ENCODE peak calls at places on chromosomes 11 and 22, in nine cellular contexts. One of them, this sample, is unnamed.

GRCh38 chr11:110298298-110298765 is 1.9 kb upstream of the RDX start:
- DNase-seq in stimulated activated CD4-positive, alpha-beta T cell treated with anti-CD3 and anti-CD28 coated beads, Interleukin-2, amount 100 ng/mL, for 4 hours: no peak
- DNase-seq in H1: no peak
- DNase-seq in Right ventricle myocardium inferior: no peak
- DNase-seq in KBM-7: no peak
- DNase-seq in GM23248: no peak
- DNase-seq in activated gamma-delta T cell treated with anti-CD3 and anti-CD28 coated beads, Interleukin-2, amount 50 U/mL, for 16 hours: no peak
- DNase-seq in AG10803: no peak
- DNase-seq in DMS 273 treated with DMSO at 0.1 percent for 48 hours: no peak
- DNase-seq in this sample: no peak

GRCh38 chr22:45206233-45206632 is 34.5 kb downstream of the KIAA0930 start:
- DNase-seq in stimulated activated CD4-positive, alpha-beta T cell treated with anti-CD3 and anti-CD28 coated beads, Interleukin-2, amount 100 ng/mL, for 4 hours: no peak
- DNase-seq in H1: no peak
- DNase-seq in Right ventricle myocardium inferior: no peak
- DNase-seq in KBM-7: no peak
- DNase-seq in GM23248: no peak
- DNase-seq in activated gamma-delta T cell treated with anti-CD3 and anti-CD28 coated beads, Interleukin-2, amount 50 U/mL, for 16 hours: no peak
- DNase-seq in AG10803: no peak
- DNase-seq in DMS 273 treated with DMSO at 0.1 percent for 48 hours: no peak
- DNase-seq in this sample: no peak

GRCh38 chr11:63862923-63863322 is 24.0 kb downstream of the MARK2 start:
- DNase-seq in stimulated activated CD4-positive, alpha-beta T cell treated with anti-CD3 and anti-CD28 coated beads, Interleukin-2, amount 100 ng/mL, for 4 hours: no peak
- DNase-seq in H1: no peak
- DNase-seq in Right ventricle myocardium inferior: no peak
- DNase-seq in KBM-7: peak; percentile 49
- DNase-seq in GM23248: no peak
- DNase-seq in activated gamma-delta T cell treated with anti-CD3 and anti-CD28 coated beads, Interleukin-2, amount 50 U/mL, for 16 hours: no peak
- DNase-seq in AG10803: no peak
- DNase-seq in DMS 273 treated with DMSO at 0.1 percent for 48 hours: no peak
- DNase-seq in this sample: peak; percentile 26

GRCh38 chr11:39724404-39724803 is 1735.0 kb downstream of the LRRC4C start:
- DNase-seq in stimulated activated CD4-positive, alpha-beta T cell treated with anti-CD3 and anti-CD28 coated beads, Interleukin-2, amount 100 ng/mL, for 4 hours: no peak
- DNase-seq in H1: no peak
- DNase-seq in Right ventricle myocardium inferior: no peak
- DNase-seq in KBM-7: no peak
- DNase-seq in GM23248: no peak
- DNase-seq in activated gamma-delta T cell treated with anti-CD3 and anti-CD28 coated beads, Interleukin-2, amount 50 U/mL, for 16 hours: no peak
- DNase-seq in AG10803: no peak
- DNase-seq in DMS 273 treated with DMSO at 0.1 percent for 48 hours: no peak
- DNase-seq in this sample: no peak

GRCh38 chr11:68439355-68440065 is 21.0 kb upstream of the PPP6R3 start:
- DNase-seq in stimulated activated CD4-positive, alpha-beta T cell treated with anti-CD3 and anti-CD28 coated beads, Interleukin-2, amount 100 ng/mL, for 4 hours: no peak
- DNase-seq in H1: no peak
- DNase-seq in Right ventricle myocardium inferior: no peak
- DNase-seq in KBM-7: no peak
- DNase-seq in GM23248: no peak
- DNase-seq in activated gamma-delta T cell treated with anti-CD3 and anti-CD28 coated beads, Interleukin-2, amount 50 U/mL, for 16 hours: no peak
- DNase-seq in AG10803: no peak
- DNase-seq in DMS 273 treated with DMSO at 0.1 percent for 48 hours: no peak
- DNase-seq in this sample: no peak

GRCh38 chr11:57560146-57560545 is 7.3 kb downstream of the UBE2L6 start:
- DNase-seq in stimulated activated CD4-positive, alpha-beta T cell treated with anti-CD3 and anti-CD28 coated beads, Interleukin-2, amount 100 ng/mL, for 4 hours: no peak
- DNase-seq in H1: no peak
- DNase-seq in Right ventricle myocardium inferior: no peak
- DNase-seq in KBM-7: no peak
- DNase-seq in GM23248: no peak
- DNase-seq in activated gamma-delta T cell treated with anti-CD3 and anti-CD28 coated beads, Interleukin-2, amount 50 U/mL, for 16 hours: no peak
- DNase-seq in AG10803: no peak
- DNase-seq in DMS 273 treated with DMSO at 0.1 percent for 48 hours: no peak
- DNase-seq in this sample: no peak

GRCh38 chr11:3796796-3797328 is 492 bp downstream of the NUP98 start:
- DNase-seq in stimulated activated CD4-positive, alpha-beta T cell treated with anti-CD3 and anti-CD28 coated beads, Interleukin-2, amount 100 ng/mL, for 4 hours: no peak
- DNase-seq in H1: no peak
- DNase-seq in Right ventricle myocardium inferior: peak; percentile 79
- DNase-seq in KBM-7: no peak
- DNase-seq in GM23248: peak; percentile 73
- DNase-seq in activated gamma-delta T cell treated with anti-CD3 and anti-CD28 coated beads, Interleukin-2, amount 50 U/mL, for 16 hours: no peak
- DNase-seq in AG10803: no peak
- DNase-seq in DMS 273 treated with DMSO at 0.1 percent for 48 hours: no peak
- DNase-seq in this sample: no peak

GRCh38 chr11:55726715-55727324 is 46.4 kb upstream of the OR5D13 start:
- DNase-seq in stimulated activated CD4-positive, alpha-beta T cell treated with anti-CD3 and anti-CD28 coated beads, Interleukin-2, amount 100 ng/mL, for 4 hours: no peak
- DNase-seq in H1: no peak
- DNase-seq in Right ventricle myocardium inferior: no peak
- DNase-seq in KBM-7: peak; percentile 49
- DNase-seq in GM23248: no peak
- DNase-seq in activated gamma-delta T cell treated with anti-CD3 and anti-CD28 coated beads, Interleukin-2, amount 50 U/mL, for 16 hours: no peak
- DNase-seq in AG10803: no peak
- DNase-seq in DMS 273 treated with DMSO at 0.1 percent for 48 hours: no peak
- DNase-seq in this sample: no peak

GRCh38 chr22:42473484-42474193 is 41.4 kb upstream of the NFAM1 start:
- DNase-seq in stimulated activated CD4-positive, alpha-beta T cell treated with anti-CD3 and anti-CD28 coated beads, Interleukin-2, amount 100 ng/mL, for 4 hours: peak; percentile 3
- DNase-seq in H1: no peak
- DNase-seq in Right ventricle myocardium inferior: no peak
- DNase-seq in KBM-7: peak; percentile 67
- DNase-seq in GM23248: peak; percentile 77
- DNase-seq in activated gamma-delta T cell treated with anti-CD3 and anti-CD28 coated beads, Interleukin-2, amount 50 U/mL, for 16 hours: no peak
- DNase-seq in AG10803: peak; percentile 68
- DNase-seq in DMS 273 treated with DMSO at 0.1 percent for 48 hours: peak; percentile 9
- DNase-seq in this sample: peak; percentile 56

GRCh38 chr11:116096596-116096995 is 592.4 kb upstream of the CADM1 start:
- DNase-seq in stimulated activated CD4-positive, alpha-beta T cell treated with anti-CD3 and anti-CD28 coated beads, Interleukin-2, amount 100 ng/mL, for 4 hours: no peak
- DNase-seq in H1: no peak
- DNase-seq in Right ventricle myocardium inferior: no peak
- DNase-seq in KBM-7: no peak
- DNase-seq in GM23248: no peak
- DNase-seq in activated gamma-delta T cell treated with anti-CD3 and anti-CD28 coated beads, Interleukin-2, amount 50 U/mL, for 16 hours: no peak
- DNase-seq in AG10803: no peak
- DNase-seq in DMS 273 treated with DMSO at 0.1 percent for 48 hours: no peak
- DNase-seq in this sample: no peak

GRCh38 chr22:44620129-44620840 is 81.7 kb upstream of the PRR5 start:
- DNase-seq in stimulated activated CD4-positive, alpha-beta T cell treated with anti-CD3 and anti-CD28 coated beads, Interleukin-2, amount 100 ng/mL, for 4 hours: peak; percentile 49
- DNase-seq in H1: peak; percentile 36
- DNase-seq in Right ventricle myocardium inferior: peak; percentile 83
- DNase-seq in KBM-7: peak; percentile 79
- DNase-seq in GM23248: peak; percentile 74
- DNase-seq in activated gamma-delta T cell treated with anti-CD3 and anti-CD28 coated beads, Interleukin-2, amount 50 U/mL, for 16 hours: peak; percentile 69
- DNase-seq in AG10803: peak; percentile 62
- DNase-seq in DMS 273 treated with DMSO at 0.1 percent for 48 hours: peak; percentile 30
- DNase-seq in this sample: peak; percentile 46

GRCh38 chr11:79312591-79313267 is 128.1 kb downstream of the TENM4 start:
- DNase-seq in stimulated activated CD4-positive, alpha-beta T cell treated with anti-CD3 and anti-CD28 coated beads, Interleukin-2, amount 100 ng/mL, for 4 hours: no peak
- DNase-seq in H1: no peak
- DNase-seq in Right ventricle myocardium inferior: no peak
- DNase-seq in KBM-7: no peak
- DNase-seq in GM23248: no peak
- DNase-seq in activated gamma-delta T cell treated with anti-CD3 and anti-CD28 coated beads, Interleukin-2, amount 50 U/mL, for 16 hours: no peak
- DNase-seq in AG10803: peak; percentile 11
- DNase-seq in DMS 273 treated with DMSO at 0.1 percent for 48 hours: no peak
- DNase-seq in this sample: no peak

GRCh38 chr11:1389932-1390587 is at the start of gene BRSK2:
- DNase-seq in stimulated activated CD4-positive, alpha-beta T cell treated with anti-CD3 and anti-CD28 coated beads, Interleukin-2, amount 100 ng/mL, for 4 hours: no peak
- DNase-seq in H1: no peak
- DNase-seq in Right ventricle myocardium inferior: peak; percentile 53
- DNase-seq in KBM-7: no peak
- DNase-seq in GM23248: peak; percentile 18
- DNase-seq in activated gamma-delta T cell treated with anti-CD3 and anti-CD28 coated beads, Interleukin-2, amount 50 U/mL, for 16 hours: no peak
- DNase-seq in AG10803: no peak
- DNase-seq in DMS 273 treated with DMSO at 0.1 percent for 48 hours: no peak
- DNase-seq in this sample: no peak

GRCh38 chr11:63535734-63536133 is 874 bp upstream of the PLAAT4 start:
- DNase-seq in stimulated activated CD4-positive, alpha-beta T cell treated with anti-CD3 and anti-CD28 coated beads, Interleukin-2, amount 100 ng/mL, for 4 hours: no peak
- DNase-seq in H1: no peak
- DNase-seq in Right ventricle myocardium inferior: no peak
- DNase-seq in KBM-7: no peak
- DNase-seq in GM23248: no peak
- DNase-seq in activated gamma-delta T cell treated with anti-CD3 and anti-CD28 coated beads, Interleukin-2, amount 50 U/mL, for 16 hours: peak; percentile 37
- DNase-seq in AG10803: no peak
- DNase-seq in DMS 273 treated with DMSO at 0.1 percent for 48 hours: no peak
- DNase-seq in this sample: no peak

GRCh38 chr11:5767056-5767455 is 13.0 kb downstream of the OR52N4 start:
- DNase-seq in stimulated activated CD4-positive, alpha-beta T cell treated with anti-CD3 and anti-CD28 coated beads, Interleukin-2, amount 100 ng/mL, for 4 hours: no peak
- DNase-seq in H1: no peak
- DNase-seq in Right ventricle myocardium inferior: no peak
- DNase-seq in KBM-7: no peak
- DNase-seq in GM23248: peak; percentile 3
- DNase-seq in activated gamma-delta T cell treated with anti-CD3 and anti-CD28 coated beads, Interleukin-2, amount 50 U/mL, for 16 hours: no peak
- DNase-seq in AG10803: no peak
- DNase-seq in DMS 273 treated with DMSO at 0.1 percent for 48 hours: no peak
- DNase-seq in this sample: no peak

GRCh38 chr22:36286096-36286957 is 33.4 kb downstream of the APOL1 start:
- DNase-seq in stimulated activated CD4-positive, alpha-beta T cell treated with anti-CD3 and anti-CD28 coated beads, Interleukin-2, amount 100 ng/mL, for 4 hours: peak; percentile 34
- DNase-seq in H1: peak; percentile 44
- DNase-seq in Right ventricle myocardium inferior: peak; percentile 86
- DNase-seq in KBM-7: peak; percentile 88
- DNase-seq in GM23248: peak; percentile 88
- DNase-seq in activated gamma-delta T cell treated with anti-CD3 and anti-CD28 coated beads, Interleukin-2, amount 50 U/mL, for 16 hours: peak; percentile 43
- DNase-seq in AG10803: peak; percentile 74
- DNase-seq in DMS 273 treated with DMSO at 0.1 percent for 48 hours: no peak
- DNase-seq in this sample: peak; percentile 68

GRCh38 chr22:45008853-45009751 is 703 bp downstream of the PHF21B start:
- DNase-seq in stimulated activated CD4-positive, alpha-beta T cell treated with anti-CD3 and anti-CD28 coated beads, Interleukin-2, amount 100 ng/mL, for 4 hours: no peak
- DNase-seq in H1: no peak
- DNase-seq in Right ventricle myocardium inferior: peak; percentile 42
- DNase-seq in KBM-7: no peak
- DNase-seq in GM23248: peak; percentile 32
- DNase-seq in activated gamma-delta T cell treated with anti-CD3 and anti-CD28 coated beads, Interleukin-2, amount 50 U/mL, for 16 hours: no peak
- DNase-seq in AG10803: no peak
- DNase-seq in DMS 273 treated with DMSO at 0.1 percent for 48 hours: no peak
- DNase-seq in this sample: no peak

GRCh38 chr11:6083129-6083528 is 24.4 kb upstream of the OR56B4 start:
- DNase-seq in stimulated activated CD4-positive, alpha-beta T cell treated with anti-CD3 and anti-CD28 coated beads, Interleukin-2, amount 100 ng/mL, for 4 hours: no peak
- DNase-seq in H1: no peak
- DNase-seq in Right ventricle myocardium inferior: no peak
- DNase-seq in KBM-7: no peak
- DNase-seq in GM23248: no peak
- DNase-seq in activated gamma-delta T cell treated with anti-CD3 and anti-CD28 coated beads, Interleukin-2, amount 50 U/mL, for 16 hours: no peak
- DNase-seq in AG10803: no peak
- DNase-seq in DMS 273 treated with DMSO at 0.1 percent for 48 hours: no peak
- DNase-seq in this sample: no peak

GRCh38 chr11:119975561-119976152 is 162.3 kb downstream of the TRIM29 start:
- DNase-seq in stimulated activated CD4-positive, alpha-beta T cell treated with anti-CD3 and anti-CD28 coated beads, Interleukin-2, amount 100 ng/mL, for 4 hours: no peak
- DNase-seq in H1: peak; percentile 39
- DNase-seq in Right ventricle myocardium inferior: no peak
- DNase-seq in KBM-7: no peak
- DNase-seq in GM23248: no peak
- DNase-seq in activated gamma-delta T cell treated with anti-CD3 and anti-CD28 coated beads, Interleukin-2, amount 50 U/mL, for 16 hours: no peak
- DNase-seq in AG10803: no peak
- DNase-seq in DMS 273 treated with DMSO at 0.1 percent for 48 hours: peak; percentile 74
- DNase-seq in this sample: no peak

GRCh38 chr11:101049123-101049522 is 80.5 kb downstream of the PGR start:
- DNase-seq in stimulated activated CD4-positive, alpha-beta T cell treated with anti-CD3 and anti-CD28 coated beads, Interleukin-2, amount 100 ng/mL, for 4 hours: no peak
- DNase-seq in H1: no peak
- DNase-seq in Right ventricle myocardium inferior: no peak
- DNase-seq in KBM-7: no peak
- DNase-seq in GM23248: no peak
- DNase-seq in activated gamma-delta T cell treated with anti-CD3 and anti-CD28 coated beads, Interleukin-2, amount 50 U/mL, for 16 hours: no peak
- DNase-seq in AG10803: no peak
- DNase-seq in DMS 273 treated with DMSO at 0.1 percent for 48 hours: no peak
- DNase-seq in this sample: no peak

GRCh38 chr11:35190804-35191348 is 51.9 kb downstream of the CD44 start:
- DNase-seq in stimulated activated CD4-positive, alpha-beta T cell treated with anti-CD3 and anti-CD28 coated beads, Interleukin-2, amount 100 ng/mL, for 4 hours: no peak
- DNase-seq in H1: no peak
- DNase-seq in Right ventricle myocardium inferior: no peak
- DNase-seq in KBM-7: no peak
- DNase-seq in GM23248: no peak
- DNase-seq in activated gamma-delta T cell treated with anti-CD3 and anti-CD28 coated beads, Interleukin-2, amount 50 U/mL, for 16 hours: no peak
- DNase-seq in AG10803: no peak
- DNase-seq in DMS 273 treated with DMSO at 0.1 percent for 48 hours: no peak
- DNase-seq in this sample: no peak

GRCh38 chr22:36343070-36343719 is 44.6 kb downstream of the MYH9 start:
- DNase-seq in stimulated activated CD4-positive, alpha-beta T cell treated with anti-CD3 and anti-CD28 coated beads, Interleukin-2, amount 100 ng/mL, for 4 hours: no peak
- DNase-seq in H1: no peak
- DNase-seq in Right ventricle myocardium inferior: no peak
- DNase-seq in KBM-7: no peak
- DNase-seq in GM23248: no peak
- DNase-seq in activated gamma-delta T cell treated with anti-CD3 and anti-CD28 coated beads, Interleukin-2, amount 50 U/mL, for 16 hours: no peak
- DNase-seq in AG10803: no peak
- DNase-seq in DMS 273 treated with DMSO at 0.1 percent for 48 hours: no peak
- DNase-seq in this sample: no peak

GRCh38 chr11:34223021-34223813 is 117.8 kb downstream of the NAT10 start:
- DNase-seq in stimulated activated CD4-positive, alpha-beta T cell treated with anti-CD3 and anti-CD28 coated beads, Interleukin-2, amount 100 ng/mL, for 4 hours: no peak
- DNase-seq in H1: no peak
- DNase-seq in Right ventricle myocardium inferior: peak; percentile 75
- DNase-seq in KBM-7: peak; percentile 8
- DNase-seq in GM23248: peak; percentile 98
- DNase-seq in activated gamma-delta T cell treated with anti-CD3 and anti-CD28 coated beads, Interleukin-2, amount 50 U/mL, for 16 hours: no peak
- DNase-seq in AG10803: peak; percentile 87
- DNase-seq in DMS 273 treated with DMSO at 0.1 percent for 48 hours: no peak
- DNase-seq in this sample: no peak

GRCh38 chr11:131787119-131787518 is 416.7 kb downstream of the NTM start:
- DNase-seq in stimulated activated CD4-positive, alpha-beta T cell treated with anti-CD3 and anti-CD28 coated beads, Interleukin-2, amount 100 ng/mL, for 4 hours: no peak
- DNase-seq in H1: no peak
- DNase-seq in Right ventricle myocardium inferior: no peak
- DNase-seq in KBM-7: no peak
- DNase-seq in GM23248: no peak
- DNase-seq in activated gamma-delta T cell treated with anti-CD3 and anti-CD28 coated beads, Interleukin-2, amount 50 U/mL, for 16 hours: no peak
- DNase-seq in AG10803: no peak
- DNase-seq in DMS 273 treated with DMSO at 0.1 percent for 48 hours: no peak
- DNase-seq in this sample: no peak

GRCh38 chr11:117826832-117827231 is 2.3 kb upstream of the FXYD2 start:
- DNase-seq in stimulated activated CD4-positive, alpha-beta T cell treated with anti-CD3 and anti-CD28 coated beads, Interleukin-2, amount 100 ng/mL, for 4 hours: no peak
- DNase-seq in H1: no peak
- DNase-seq in Right ventricle myocardium inferior: no peak
- DNase-seq in KBM-7: no peak
- DNase-seq in GM23248: no peak
- DNase-seq in activated gamma-delta T cell treated with anti-CD3 and anti-CD28 coated beads, Interleukin-2, amount 50 U/mL, for 16 hours: no peak
- DNase-seq in AG10803: no peak
- DNase-seq in DMS 273 treated with DMSO at 0.1 percent for 48 hours: no peak
- DNase-seq in this sample: no peak

This sample was measured in endothelial cell of umbilical vein.